ENCODE peak calls at places on chromosomes 6 and 20, in six cellular contexts. One of them, this sample, is unnamed.

GRCh38 chr6:165774903-165775608 is 112.0 kb upstream of the PDE10A start:
- DNase-seq in AG04450: no peak
- DNase-seq in uterus: no peak
- DNase-seq in ovary: no peak
- DNase-seq in hepatocyte: no peak
- DNase-seq in cardiac muscle cell: peak
- DNase-seq in this sample: no peak

GRCh38 chr6:106324726-106325335 is 729 bp downstream of the ATG5 start:
- DNase-seq in AG04450: no peak
- DNase-seq in uterus: no peak
- DNase-seq in ovary: no peak
- DNase-seq in hepatocyte: no peak
- DNase-seq in cardiac muscle cell: peak
- DNase-seq in this sample: no peak

GRCh38 chr20:41424546-41424945 is 57.9 kb upstream of the EMILIN3 start:
- DNase-seq in AG04450: no peak
- DNase-seq in uterus: no peak
- DNase-seq in ovary: no peak
- DNase-seq in hepatocyte: no peak
- DNase-seq in cardiac muscle cell: peak
- DNase-seq in this sample: no peak

GRCh38 chr20:63635431-63636141 is 8.7 kb upstream of the GMEB2 start:
- DNase-seq in AG04450: no peak
- DNase-seq in uterus: no peak
- DNase-seq in ovary: no peak
- DNase-seq in hepatocyte: no peak
- DNase-seq in cardiac muscle cell: no peak
- DNase-seq in this sample: no peak

GRCh38 chr20:14384411-14384810 is 47.0 kb upstream of the FLRT3 start:
- DNase-seq in AG04450: peak
- DNase-seq in uterus: no peak
- DNase-seq in ovary: no peak
- DNase-seq in hepatocyte: peak
- DNase-seq in cardiac muscle cell: no peak
- DNase-seq in this sample: peak

GRCh38 chr20:4455996-4456395 is 265.7 kb upstream of the PRND start:
- DNase-seq in AG04450: no peak
- DNase-seq in uterus: no peak
- DNase-seq in ovary: no peak
- DNase-seq in hepatocyte: no peak
- DNase-seq in cardiac muscle cell: no peak
- DNase-seq in this sample: no peak

GRCh38 chr6:150142304-150142656 is 564 bp upstream of the PPP1R14C start:
- DNase-seq in AG04450: no peak
- DNase-seq in uterus: no peak
- DNase-seq in ovary: no peak
- DNase-seq in hepatocyte: no peak
- DNase-seq in cardiac muscle cell: peak
- DNase-seq in this sample: no peak

GRCh38 chr6:16179970-16180431 is 51.1 kb downstream of the MYLIP start:
- DNase-seq in AG04450: no peak
- DNase-seq in uterus: no peak
- DNase-seq in ovary: no peak
- DNase-seq in hepatocyte: no peak
- DNase-seq in cardiac muscle cell: no peak
- DNase-seq in this sample: no peak

GRCh38 chr20:43963872-43964791 is 49.5 kb downstream of the TOX2 start:
- DNase-seq in AG04450: no peak
- DNase-seq in uterus: no peak
- DNase-seq in ovary: no peak
- DNase-seq in hepatocyte: no peak
- DNase-seq in cardiac muscle cell: peak
- DNase-seq in this sample: no peak

GRCh38 chr6:15922510-15923307 is 206.2 kb upstream of the MYLIP start:
- DNase-seq in AG04450: no peak
- DNase-seq in uterus: peak
- DNase-seq in ovary: no peak
- DNase-seq in hepatocyte: peak
- DNase-seq in cardiac muscle cell: peak
- DNase-seq in this sample: no peak

GRCh38 chr6:27478141-27478705 is 5.3 kb upstream of the ZNF184 start:
- DNase-seq in AG04450: peak
- DNase-seq in uterus: no peak
- DNase-seq in ovary: no peak
- DNase-seq in hepatocyte: peak
- DNase-seq in cardiac muscle cell: peak
- DNase-seq in this sample: no peak

GRCh38 chr20:10581823-10582222 is 92.0 kb downstream of the JAG1 start:
- DNase-seq in AG04450: no peak
- DNase-seq in uterus: no peak
- DNase-seq in ovary: no peak
- DNase-seq in hepatocyte: no peak
- DNase-seq in cardiac muscle cell: no peak
- DNase-seq in this sample: no peak

GRCh38 chr6:41442800-41443501 is 103.2 kb upstream of the FOXP4 start:
- DNase-seq in AG04450: no peak
- DNase-seq in uterus: peak
- DNase-seq in ovary: peak
- DNase-seq in hepatocyte: peak
- DNase-seq in cardiac muscle cell: peak
- DNase-seq in this sample: no peak

GRCh38 chr6:105648276-105648675 is 245.4 kb upstream of the PREP start:
- DNase-seq in AG04450: no peak
- DNase-seq in uterus: no peak
- DNase-seq in ovary: no peak
- DNase-seq in hepatocyte: no peak
- DNase-seq in cardiac muscle cell: no peak
- DNase-seq in this sample: no peak

GRCh38 chr6:139114741-139115140 is 20.1 kb upstream of the HECA start:
- DNase-seq in AG04450: no peak
- DNase-seq in uterus: no peak
- DNase-seq in ovary: no peak
- DNase-seq in hepatocyte: no peak
- DNase-seq in cardiac muscle cell: no peak
- DNase-seq in this sample: no peak

GRCh38 chr6:103879800-103880199 is 979.9 kb downstream of the HACE1 start:
- DNase-seq in AG04450: no peak
- DNase-seq in uterus: no peak
- DNase-seq in ovary: no peak
- DNase-seq in hepatocyte: no peak
- DNase-seq in cardiac muscle cell: no peak
- DNase-seq in this sample: no peak

GRCh38 chr6:105401247-105402089 is 1.4 kb downstream of the PREP start:
- DNase-seq in AG04450: no peak
- DNase-seq in uterus: no peak
- DNase-seq in ovary: no peak
- DNase-seq in hepatocyte: no peak
- DNase-seq in cardiac muscle cell: peak
- DNase-seq in this sample: no peak

GRCh38 chr6:34457747-34458462 is 8.0 kb upstream of the PACSIN1 start:
- DNase-seq in AG04450: no peak
- DNase-seq in uterus: no peak
- DNase-seq in ovary: no peak
- DNase-seq in hepatocyte: no peak
- DNase-seq in cardiac muscle cell: no peak
- DNase-seq in this sample: no peak

GRCh38 chr20:39004508-39004907 is 42.4 kb downstream of the DHX35 start:
- DNase-seq in AG04450: no peak
- DNase-seq in uterus: no peak
- DNase-seq in ovary: no peak
- DNase-seq in hepatocyte: peak
- DNase-seq in cardiac muscle cell: no peak
- DNase-seq in this sample: no peak

GRCh38 chr6:16591681-16592549 is 169.3 kb downstream of the ATXN1 start:
- DNase-seq in AG04450: no peak
- DNase-seq in uterus: no peak
- DNase-seq in ovary: no peak
- DNase-seq in hepatocyte: no peak
- DNase-seq in cardiac muscle cell: no peak
- DNase-seq in this sample: no peak

GRCh38 chr6:20630617-20631448 is 96.6 kb downstream of the CDKAL1 start:
- DNase-seq in AG04450: no peak
- DNase-seq in uterus: no peak
- DNase-seq in ovary: no peak
- DNase-seq in hepatocyte: no peak
- DNase-seq in cardiac muscle cell: no peak
- DNase-seq in this sample: no peak

GRCh38 chr6:145814035-145814500 is 527 bp downstream of the FBXO30 start:
- DNase-seq in AG04450: no peak
- DNase-seq in uterus: no peak
- DNase-seq in ovary: peak
- DNase-seq in hepatocyte: peak
- DNase-seq in cardiac muscle cell: no peak
- DNase-seq in this sample: no peak

GRCh38 chr6:77440206-77440976 is 22.9 kb downstream of the HTR1B start:
- DNase-seq in AG04450: peak
- DNase-seq in uterus: no peak
- DNase-seq in ovary: no peak
- DNase-seq in hepatocyte: no peak
- DNase-seq in cardiac muscle cell: no peak
- DNase-seq in this sample: no peak

GRCh38 chr6:2102966-2103365 is 142.4 kb downstream of the GMDS start:
- DNase-seq in AG04450: no peak
- DNase-seq in uterus: no peak
- DNase-seq in ovary: no peak
- DNase-seq in hepatocyte: no peak
- DNase-seq in cardiac muscle cell: no peak
- DNase-seq in this sample: no peak

GRCh38 chr20:38790210-38791053 is 15.1 kb upstream of the PPP1R16B start:
- DNase-seq in AG04450: no peak
- DNase-seq in uterus: no peak
- DNase-seq in ovary: no peak
- DNase-seq in hepatocyte: peak
- DNase-seq in cardiac muscle cell: peak
- DNase-seq in this sample: no peak

GRCh38 chr20:57600324-57601210 is 19.7 kb downstream of the ZBP1 start:
- DNase-seq in AG04450: no peak
- DNase-seq in uterus: no peak
- DNase-seq in ovary: no peak
- DNase-seq in hepatocyte: no peak
- DNase-seq in cardiac muscle cell: no peak
- DNase-seq in this sample: no peak

GRCh38 chr6:142946924-142947701 is 2.1 kb upstream of the HIVEP2 start:
- DNase-seq in AG04450: no peak
- DNase-seq in uterus: peak
- DNase-seq in ovary: peak
- DNase-seq in hepatocyte: peak
- DNase-seq in cardiac muscle cell: peak
- DNase-seq in this sample: peak

GRCh38 chr6:113128020-113128419 is 729.1 kb upstream of the MARCKS start:
- DNase-seq in AG04450: no peak
- DNase-seq in uterus: no peak
- DNase-seq in ovary: no peak
- DNase-seq in hepatocyte: no peak
- DNase-seq in cardiac muscle cell: no peak
- DNase-seq in this sample: no peak

GRCh38 chr6:135497412-135498177 is at the start of gene AHI1:
- DNase-seq in AG04450: peak
- DNase-seq in uterus: peak
- DNase-seq in ovary: peak
- DNase-seq in hepatocyte: peak
- DNase-seq in cardiac muscle cell: peak
- DNase-seq in this sample: peak
- TF ChIP-seq CTCF in AG04450: no peak
- TF ChIP-seq CTCF in uterus: peak
- TF ChIP-seq CTCF in ovary: no peak
- TF ChIP-seq CTCF in hepatocyte: no peak
- TF ChIP-seq CTCF in cardiac muscle cell: peak
- TF ChIP-seq CTCF in this sample: peak

GRCh38 chr6:161985911-161986310 is 712.0 kb upstream of the AGPAT4 start:
- DNase-seq in AG04450: no peak
- DNase-seq in uterus: no peak
- DNase-seq in ovary: no peak
- DNase-seq in hepatocyte: no peak
- DNase-seq in cardiac muscle cell: no peak
- DNase-seq in this sample: no peak

DNA sequence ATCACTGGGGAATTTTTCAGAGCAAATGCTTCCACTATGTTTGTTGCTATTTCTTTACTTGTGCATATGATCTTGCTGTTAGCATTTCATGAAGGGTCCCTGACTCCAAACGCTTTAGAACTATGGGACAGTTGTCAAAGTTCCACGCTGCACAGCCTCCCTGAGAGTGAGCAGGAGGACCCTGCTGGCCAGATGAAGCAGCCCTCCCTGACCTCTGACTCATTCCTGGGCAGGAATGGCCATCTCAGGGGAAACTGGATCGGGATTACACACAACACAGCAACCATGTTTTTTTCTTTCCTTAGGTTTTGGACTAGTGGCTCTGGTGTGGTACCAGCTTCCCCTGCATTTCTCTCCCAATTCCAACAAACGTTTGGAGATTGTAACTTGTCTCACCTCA is 710.8 kb upstream of the AGPAT4 start:
- DNase-seq in AG04450: no peak
- DNase-seq in uterus: no peak
- DNase-seq in ovary: no peak
- DNase-seq in hepatocyte: no peak
- DNase-seq in cardiac muscle cell: no peak
- DNase-seq in this sample: no peak
- H3K4me3 ChIP-seq in AG04450: no peak
- H3K4me3 ChIP-seq in uterus: no peak
- H3K4me3 ChIP-seq in ovary: no peak
- H3K4me3 ChIP-seq in hepatocyte: no peak
- H3K4me3 ChIP-seq in cardiac muscle cell: no peak
- H3K4me3 ChIP-seq in this sample: no peak

DNA sequence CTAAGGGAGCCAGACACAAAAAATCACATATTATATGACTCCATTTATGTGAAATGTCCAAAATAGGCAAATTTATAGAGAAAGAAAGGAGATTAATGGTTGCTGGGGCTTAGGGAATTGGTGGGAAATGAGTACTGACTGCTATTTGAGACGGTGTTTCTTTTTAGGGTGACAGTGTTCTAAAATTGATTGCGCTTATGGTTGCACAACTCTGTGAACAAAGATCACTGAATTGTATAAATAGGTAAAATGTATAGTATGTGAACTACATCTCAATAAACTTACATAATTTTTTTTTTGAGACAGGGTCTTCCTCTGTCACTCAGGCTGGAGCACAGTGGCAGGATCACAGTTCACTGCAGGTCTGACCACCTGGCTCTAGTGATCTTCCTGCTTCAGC is 45.4 kb downstream of the REV3L start:
- DNase-seq in AG04450: no peak
- DNase-seq in uterus: no peak
- DNase-seq in ovary: no peak
- DNase-seq in hepatocyte: no peak
- DNase-seq in cardiac muscle cell: no peak
- DNase-seq in this sample: no peak
- TF ChIP-seq CTCF in AG04450: no peak
- TF ChIP-seq CTCF in uterus: no peak
- TF ChIP-seq CTCF in ovary: no peak
- TF ChIP-seq CTCF in hepatocyte: no peak
- TF ChIP-seq CTCF in cardiac muscle cell: no peak
- TF ChIP-seq CTCF in this sample: no peak

GRCh38 chr20:19890358-19891117 is 126.6 kb upstream of the NAA20 start:
- DNase-seq in AG04450: no peak
- DNase-seq in uterus: no peak
- DNase-seq in ovary: no peak
- DNase-seq in hepatocyte: peak
- DNase-seq in cardiac muscle cell: no peak
- DNase-seq in this sample: peak
- H3K4me3 ChIP-seq in AG04450: peak
- H3K4me3 ChIP-seq in uterus: peak
- H3K4me3 ChIP-seq in ovary: no peak
- H3K4me3 ChIP-seq in hepatocyte: no peak
- H3K4me3 ChIP-seq in cardiac muscle cell: no peak
- H3K4me3 ChIP-seq in this sample: peak

GRCh38 chr20:18359854-18360253 is 71.5 kb downstream of the ZNF133 start:
- DNase-seq in AG04450: no peak
- DNase-seq in uterus: no peak
- DNase-seq in ovary: no peak
- DNase-seq in hepatocyte: no peak
- DNase-seq in cardiac muscle cell: no peak
- DNase-seq in this sample: no peak
- TF ChIP-seq CTCF in AG04450: no peak
- TF ChIP-seq CTCF in uterus: no peak
- TF ChIP-seq CTCF in ovary: no peak
- TF ChIP-seq CTCF in hepatocyte: no peak
- TF ChIP-seq CTCF in cardiac muscle cell: no peak
- TF ChIP-seq CTCF in this sample: no peak

This sample was measured in LNCaP clone FGC.